ENCODE peak calls at places on chromosomes 7 and 10, in nine cellular contexts. One of them, this sample, is unnamed.

GRCh38 chr10:18332048-18332447 is 191.8 kb downstream of the CACNB2 start:
- DNase-seq in cardiac muscle cell: no peak
- DNase-seq in dorsolateral prefrontal cortex: no peak
- DNase-seq in CD8-positive, alpha-beta T cell: no peak
- DNase-seq in HCT116: no peak
- DNase-seq in PC-9: no peak
- DNase-seq in A673: peak; percentile 30
- DNase-seq in PC-3: no peak
- DNase-seq in effector memory CD4-positive, alpha-beta T cell: no peak
- DNase-seq in this sample: no peak

GRCh38 chr10:119667562-119668328 is 16.6 kb downstream of the BAG3 start:
- DNase-seq in PC-9: peak; percentile 88
- DNase-seq in CD8-positive, alpha-beta T cell: no peak
- DNase-seq in dorsolateral prefrontal cortex: no peak
- DNase-seq in A673: peak; percentile 67
- DNase-seq in effector memory CD4-positive, alpha-beta T cell: no peak
- DNase-seq in cardiac muscle cell: peak; percentile 93
- DNase-seq in HCT116: peak; percentile 87
- DNase-seq in PC-3: peak; percentile 96
- DNase-seq in this sample: peak; percentile 78

GRCh38 chr7:44466300-44467216 is 23.9 kb downstream of the NUDCD3 start:
- DNase-seq in CD8-positive, alpha-beta T cell: no peak
- DNase-seq in PC-3: no peak
- DNase-seq in effector memory CD4-positive, alpha-beta T cell: no peak
- DNase-seq in PC-9: no peak
- DNase-seq in HCT116: no peak
- DNase-seq in dorsolateral prefrontal cortex: no peak
- DNase-seq in cardiac muscle cell: peak; percentile 25
- DNase-seq in A673: no peak
- DNase-seq in this sample: no peak

GRCh38 chr10:11573497-11573896 is 38.0 kb downstream of the USP6NL start:
- DNase-seq in PC-3: no peak
- DNase-seq in CD8-positive, alpha-beta T cell: no peak
- DNase-seq in PC-9: no peak
- DNase-seq in HCT116: no peak
- DNase-seq in dorsolateral prefrontal cortex: no peak
- DNase-seq in cardiac muscle cell: peak; percentile 64
- DNase-seq in A673: peak; percentile 75
- DNase-seq in effector memory CD4-positive, alpha-beta T cell: no peak
- DNase-seq in this sample: no peak

GRCh38 chr7:151689196-151689971 is 169.7 kb upstream of the RHEB start:
- DNase-seq in dorsolateral prefrontal cortex: peak; percentile 70
- DNase-seq in A673: no peak
- DNase-seq in cardiac muscle cell: no peak
- DNase-seq in CD8-positive, alpha-beta T cell: no peak
- DNase-seq in HCT116: no peak
- DNase-seq in effector memory CD4-positive, alpha-beta T cell: no peak
- DNase-seq in PC-9: peak; percentile 92
- DNase-seq in PC-3: no peak
- DNase-seq in this sample: no peak

GRCh38 chr10:29532256-29532878 is 102.4 kb downstream of the SVIL start:
- DNase-seq in dorsolateral prefrontal cortex: no peak
- DNase-seq in PC-3: no peak
- DNase-seq in A673: no peak
- DNase-seq in PC-9: no peak
- DNase-seq in cardiac muscle cell: no peak
- DNase-seq in HCT116: no peak
- DNase-seq in CD8-positive, alpha-beta T cell: no peak
- DNase-seq in effector memory CD4-positive, alpha-beta T cell: no peak
- DNase-seq in this sample: no peak

GRCh38 chr7:90266808-90267207 is 21.8 kb downstream of the CFAP69 start:
- DNase-seq in HCT116: no peak
- DNase-seq in dorsolateral prefrontal cortex: no peak
- DNase-seq in effector memory CD4-positive, alpha-beta T cell: no peak
- DNase-seq in PC-3: peak; percentile 18
- DNase-seq in CD8-positive, alpha-beta T cell: no peak
- DNase-seq in A673: peak; percentile 33
- DNase-seq in PC-9: no peak
- DNase-seq in cardiac muscle cell: peak; percentile 94
- DNase-seq in this sample: no peak

GRCh38 chr7:135088566-135088965 is 59.3 kb upstream of the TMEM140 start:
- DNase-seq in CD8-positive, alpha-beta T cell: no peak
- DNase-seq in PC-9: no peak
- DNase-seq in PC-3: no peak
- DNase-seq in A673: no peak
- DNase-seq in effector memory CD4-positive, alpha-beta T cell: no peak
- DNase-seq in HCT116: no peak
- DNase-seq in dorsolateral prefrontal cortex: no peak
- DNase-seq in cardiac muscle cell: no peak
- DNase-seq in this sample: no peak

GRCh38 chr7:91517408-91517807 is 253.2 kb downstream of the FZD1 start:
- DNase-seq in effector memory CD4-positive, alpha-beta T cell: no peak
- DNase-seq in CD8-positive, alpha-beta T cell: no peak
- DNase-seq in PC-3: no peak
- DNase-seq in HCT116: no peak
- DNase-seq in PC-9: no peak
- DNase-seq in cardiac muscle cell: no peak
- DNase-seq in A673: peak; percentile 84
- DNase-seq in dorsolateral prefrontal cortex: no peak
- DNase-seq in this sample: no peak

GRCh38 chr7:33933611-33934281 is 28.4 kb downstream of the BMPER start:
- DNase-seq in CD8-positive, alpha-beta T cell: no peak
- DNase-seq in PC-3: peak; percentile 77
- DNase-seq in cardiac muscle cell: peak; percentile 35
- DNase-seq in PC-9: no peak
- DNase-seq in effector memory CD4-positive, alpha-beta T cell: no peak
- DNase-seq in dorsolateral prefrontal cortex: no peak
- DNase-seq in HCT116: no peak
- DNase-seq in A673: peak; percentile 53
- DNase-seq in this sample: no peak

GRCh38 chr7:158431941-158432347 is 155.7 kb downstream of the PTPRN2 start:
- DNase-seq in PC-3: peak; percentile 90
- DNase-seq in HCT116: peak; percentile 54
- DNase-seq in cardiac muscle cell: peak; percentile 93
- DNase-seq in effector memory CD4-positive, alpha-beta T cell: no peak
- DNase-seq in A673: no peak
- DNase-seq in dorsolateral prefrontal cortex: no peak
- DNase-seq in CD8-positive, alpha-beta T cell: no peak
- DNase-seq in PC-9: no peak
- DNase-seq in this sample: peak; percentile 60

GRCh38 chr10:57715233-57715632 is 552.5 kb downstream of the IPMK start:
- DNase-seq in HCT116: no peak
- DNase-seq in cardiac muscle cell: no peak
- DNase-seq in PC-3: no peak
- DNase-seq in CD8-positive, alpha-beta T cell: no peak
- DNase-seq in effector memory CD4-positive, alpha-beta T cell: no peak
- DNase-seq in dorsolateral prefrontal cortex: no peak
- DNase-seq in A673: no peak
- DNase-seq in PC-9: no peak
- DNase-seq in this sample: no peak

GRCh38 chr10:69948261-69948660 is 104.4 kb upstream of the MACROH2A2 start:
- DNase-seq in PC-3: no peak
- DNase-seq in CD8-positive, alpha-beta T cell: no peak
- DNase-seq in cardiac muscle cell: no peak
- DNase-seq in A673: no peak
- DNase-seq in effector memory CD4-positive, alpha-beta T cell: no peak
- DNase-seq in PC-9: no peak
- DNase-seq in HCT116: no peak
- DNase-seq in dorsolateral prefrontal cortex: no peak
- DNase-seq in this sample: no peak

GRCh38 chr10:100998183-100998990 is 1.2 kb upstream of the LZTS2 start:
- DNase-seq in A673: peak; percentile 89
- DNase-seq in HCT116: no peak
- DNase-seq in CD8-positive, alpha-beta T cell: peak; percentile 63
- DNase-seq in PC-3: peak; percentile 63
- DNase-seq in cardiac muscle cell: peak; percentile 89
- DNase-seq in dorsolateral prefrontal cortex: peak; percentile 83
- DNase-seq in effector memory CD4-positive, alpha-beta T cell: peak; percentile 54
- DNase-seq in PC-9: peak; percentile 65
- DNase-seq in this sample: peak; percentile 92

GRCh38 chr7:6453737-6454136 is 6.0 kb upstream of the DAGLB start:
- DNase-seq in effector memory CD4-positive, alpha-beta T cell: no peak
- DNase-seq in HCT116: peak; percentile 77
- DNase-seq in dorsolateral prefrontal cortex: no peak
- DNase-seq in PC-3: peak; percentile 92
- DNase-seq in A673: no peak
- DNase-seq in CD8-positive, alpha-beta T cell: no peak
- DNase-seq in cardiac muscle cell: peak; percentile 35
- DNase-seq in PC-9: peak; percentile 29
- DNase-seq in this sample: no peak
- H3K27ac ChIP-seq in effector memory CD4-positive, alpha-beta T cell: no peak overlapping the region
- H3K27ac ChIP-seq in HCT116: no peak overlapping the region
- H3K27ac ChIP-seq in dorsolateral prefrontal cortex: no peak overlapping the region
- H3K27ac ChIP-seq in PC-3: peak overlapping the region; percentile 43
- H3K27ac ChIP-seq in A673: no peak overlapping the region
- H3K27ac ChIP-seq in CD8-positive, alpha-beta T cell: no peak overlapping the region
- H3K27ac ChIP-seq in cardiac muscle cell: no peak overlapping the region
- H3K27ac ChIP-seq in PC-9: no peak overlapping the region
- H3K27ac ChIP-seq in this sample: no peak overlapping the region

GRCh38 chr7:2959343-2959680 is 84.4 kb downstream of the CARD11 start:
- DNase-seq in PC-9: no peak
- DNase-seq in dorsolateral prefrontal cortex: no peak
- DNase-seq in HCT116: no peak
- DNase-seq in A673: no peak
- DNase-seq in cardiac muscle cell: no peak
- DNase-seq in PC-3: no peak
- DNase-seq in effector memory CD4-positive, alpha-beta T cell: no peak
- DNase-seq in CD8-positive, alpha-beta T cell: no peak
- DNase-seq in this sample: no peak
- H3K27ac ChIP-seq in PC-9: no peak overlapping the region
- H3K27ac ChIP-seq in dorsolateral prefrontal cortex: no peak overlapping the region
- H3K27ac ChIP-seq in HCT116: no peak overlapping the region
- H3K27ac ChIP-seq in A673: no peak overlapping the region
- H3K27ac ChIP-seq in cardiac muscle cell: no peak overlapping the region
- H3K27ac ChIP-seq in PC-3: no peak overlapping the region
- H3K27ac ChIP-seq in effector memory CD4-positive, alpha-beta T cell: no peak overlapping the region
- H3K27ac ChIP-seq in CD8-positive, alpha-beta T cell: peak overlapping the region; percentile 15
- H3K27ac ChIP-seq in this sample: no peak overlapping the region

GRCh38 chr10:122085423-122085911 is 96.5 kb downstream of the TACC2 start:
- DNase-seq in cardiac muscle cell: no peak
- DNase-seq in PC-9: no peak
- DNase-seq in dorsolateral prefrontal cortex: no peak
- DNase-seq in PC-3: no peak
- DNase-seq in CD8-positive, alpha-beta T cell: no peak
- DNase-seq in HCT116: no peak
- DNase-seq in effector memory CD4-positive, alpha-beta T cell: no peak
- DNase-seq in A673: no peak
- DNase-seq in this sample: no peak

GRCh38 chr10:122086416-122087240 is 97.7 kb downstream of the TACC2 start:
- DNase-seq in A673: no peak
- DNase-seq in CD8-positive, alpha-beta T cell: no peak
- DNase-seq in effector memory CD4-positive, alpha-beta T cell: no peak
- DNase-seq in HCT116: no peak
- DNase-seq in PC-9: no peak
- DNase-seq in cardiac muscle cell: no peak
- DNase-seq in dorsolateral prefrontal cortex: no peak
- DNase-seq in PC-3: no peak
- DNase-seq in this sample: no peak

GRCh38 chr10:122084286-122085041 is 95.5 kb downstream of the TACC2 start:
- DNase-seq in HCT116: no peak
- DNase-seq in dorsolateral prefrontal cortex: no peak
- DNase-seq in PC-9: no peak
- DNase-seq in A673: no peak
- DNase-seq in PC-3: no peak
- DNase-seq in effector memory CD4-positive, alpha-beta T cell: no peak
- DNase-seq in CD8-positive, alpha-beta T cell: no peak
- DNase-seq in cardiac muscle cell: no peak
- DNase-seq in this sample: no peak

GRCh38 chr10:122083478-122084025 is 94.6 kb downstream of the TACC2 start:
- DNase-seq in dorsolateral prefrontal cortex: no peak
- DNase-seq in A673: no peak
- DNase-seq in effector memory CD4-positive, alpha-beta T cell: no peak
- DNase-seq in PC-9: no peak
- DNase-seq in HCT116: no peak
- DNase-seq in CD8-positive, alpha-beta T cell: no peak
- DNase-seq in PC-3: no peak
- DNase-seq in cardiac muscle cell: no peak
- DNase-seq in this sample: no peak

DNA sequence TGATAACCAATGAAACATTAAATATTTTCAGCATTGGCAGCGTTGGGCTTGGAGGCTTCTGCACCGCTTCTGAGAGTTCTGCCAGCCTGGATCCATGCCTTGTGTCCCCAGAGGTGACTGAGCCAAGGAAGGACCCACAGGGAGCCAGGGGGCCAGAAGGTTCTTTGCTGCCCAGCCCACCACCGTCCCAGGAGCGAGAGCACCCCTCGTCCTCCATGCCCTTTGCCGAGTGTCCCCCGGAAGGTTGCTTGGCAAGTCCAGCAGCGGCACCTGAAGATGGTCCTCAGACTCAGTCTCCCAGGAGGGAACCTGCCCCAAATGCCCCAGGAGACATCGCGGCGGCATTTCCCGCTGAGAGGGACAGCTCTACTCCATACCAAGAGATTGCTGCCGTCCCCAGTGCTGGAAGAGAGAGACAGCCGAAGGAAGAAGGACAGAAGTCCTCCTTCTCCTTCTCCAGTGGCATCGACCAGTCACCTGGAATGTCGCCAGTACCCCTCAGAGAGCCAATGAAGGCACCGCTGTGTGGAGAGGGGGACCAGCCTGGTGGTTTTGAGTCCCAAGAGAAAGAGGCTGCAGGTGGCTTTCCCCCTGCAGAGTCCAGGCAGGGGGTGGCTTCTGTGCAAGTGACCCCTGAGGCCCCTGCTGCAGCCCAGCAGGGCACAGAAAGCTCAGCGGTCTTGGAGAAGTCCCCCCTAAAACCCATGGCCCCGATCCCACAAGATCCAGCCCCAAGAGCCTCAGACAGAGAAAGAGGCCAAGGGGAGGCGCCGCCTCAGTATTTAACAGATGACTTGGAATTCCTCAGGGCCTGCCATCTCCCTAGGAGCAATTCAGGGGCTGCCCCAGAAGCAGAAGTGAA is 93.9 kb downstream of the TACC2 start:
- DNase-seq in CD8-positive, alpha-beta T cell: no peak
- DNase-seq in effector memory CD4-positive, alpha-beta T cell: no peak
- DNase-seq in dorsolateral prefrontal cortex: no peak
- DNase-seq in PC-9: no peak
- DNase-seq in HCT116: no peak
- DNase-seq in A673: no peak
- DNase-seq in PC-3: no peak
- DNase-seq in cardiac muscle cell: no peak
- DNase-seq in this sample: no peak
- H3K27ac ChIP-seq in CD8-positive, alpha-beta T cell: no peak overlapping the region
- H3K27ac ChIP-seq in effector memory CD4-positive, alpha-beta T cell: no peak overlapping the region
- H3K27ac ChIP-seq in dorsolateral prefrontal cortex: no peak overlapping the region
- H3K27ac ChIP-seq in PC-9: no peak overlapping the region
- H3K27ac ChIP-seq in HCT116: no peak overlapping the region
- H3K27ac ChIP-seq in A673: no peak overlapping the region
- H3K27ac ChIP-seq in PC-3: no peak overlapping the region
- H3K27ac ChIP-seq in cardiac muscle cell: no peak overlapping the region
- H3K27ac ChIP-seq in this sample: no peak overlapping the region

DNA sequence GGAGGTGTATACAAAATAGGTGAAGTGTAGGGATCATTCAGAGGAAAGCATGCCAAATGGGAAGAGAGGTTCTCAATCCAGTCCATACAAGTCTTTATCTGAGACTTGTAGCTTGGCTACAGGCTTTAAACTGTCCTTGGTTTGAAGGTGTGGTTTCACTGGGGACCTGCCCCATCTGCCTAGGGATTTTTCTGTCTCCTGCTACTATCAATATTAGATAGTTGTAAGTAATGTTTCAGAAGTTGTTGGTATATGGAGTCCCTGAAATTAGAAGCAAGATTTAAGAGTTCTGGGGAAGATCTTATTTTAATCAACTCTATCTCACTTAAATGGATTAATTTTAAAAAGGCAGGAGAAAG is 100.9 kb downstream of the ANKRD7 start:
- DNase-seq in PC-9: no peak
- DNase-seq in A673: no peak
- DNase-seq in dorsolateral prefrontal cortex: no peak
- DNase-seq in PC-3: no peak
- DNase-seq in effector memory CD4-positive, alpha-beta T cell: no peak
- DNase-seq in cardiac muscle cell: no peak
- DNase-seq in HCT116: no peak
- DNase-seq in CD8-positive, alpha-beta T cell: no peak
- DNase-seq in this sample: no peak
- H3K27ac ChIP-seq in PC-9: no peak overlapping the region
- H3K27ac ChIP-seq in A673: no peak overlapping the region
- H3K27ac ChIP-seq in dorsolateral prefrontal cortex: no peak overlapping the region
- H3K27ac ChIP-seq in PC-3: no peak overlapping the region
- H3K27ac ChIP-seq in effector memory CD4-positive, alpha-beta T cell: no peak overlapping the region
- H3K27ac ChIP-seq in cardiac muscle cell: no peak overlapping the region
- H3K27ac ChIP-seq in HCT116: no peak overlapping the region
- H3K27ac ChIP-seq in CD8-positive, alpha-beta T cell: no peak overlapping the region
- H3K27ac ChIP-seq in this sample: no peak overlapping the region